ENCODE peak calls at places on chromosomes 2 and 18, in eight cellular contexts. One of them, this sample, is unnamed.
A peak's percentile ranks its signal among the peaks of the same experiment; 100 is the strongest.

GRCh38 chr2:212686285-212686895 is 147.8 kb upstream of the ERBB4 start:
- DNase-seq in cardiac fibroblast: peak; percentile 84
- DNase-seq in HS-5: peak; percentile 51
- DNase-seq in iris pigment epithelial cell: peak; percentile 65
- DNase-seq in naive thymus-derived CD4-positive, alpha-beta T cell: no peak
- DNase-seq in AG09319: no peak
- DNase-seq in mammary epithelial cell: peak; percentile 50
- DNase-seq in fibroblast of mammary gland: peak; percentile 73
- DNase-seq in this sample: no peak

GRCh38 chr2:40400336-40400953 is 51.4 kb downstream of the SLC8A1 start:
- DNase-seq in cardiac fibroblast: peak; percentile 44
- DNase-seq in HS-5: no peak
- DNase-seq in iris pigment epithelial cell: no peak
- DNase-seq in naive thymus-derived CD4-positive, alpha-beta T cell: no peak
- DNase-seq in AG09319: no peak
- DNase-seq in mammary epithelial cell: no peak
- DNase-seq in fibroblast of mammary gland: peak; percentile 44
- DNase-seq in this sample: no peak

GRCh38 chr2:134790487-134790886 is 47.9 kb upstream of the ACMSD start:
- DNase-seq in cardiac fibroblast: no peak
- DNase-seq in HS-5: no peak
- DNase-seq in iris pigment epithelial cell: no peak
- DNase-seq in naive thymus-derived CD4-positive, alpha-beta T cell: no peak
- DNase-seq in AG09319: no peak
- DNase-seq in mammary epithelial cell: no peak
- DNase-seq in fibroblast of mammary gland: no peak
- DNase-seq in this sample: no peak

GRCh38 chr2:70549064-70549710 is 4.4 kb downstream of the TGFA start:
- DNase-seq in cardiac fibroblast: no peak
- DNase-seq in HS-5: no peak
- DNase-seq in iris pigment epithelial cell: no peak
- DNase-seq in naive thymus-derived CD4-positive, alpha-beta T cell: no peak
- DNase-seq in AG09319: no peak
- DNase-seq in mammary epithelial cell: no peak
- DNase-seq in fibroblast of mammary gland: no peak
- DNase-seq in this sample: no peak

GRCh38 chr18:50724631-50725235 is 95.1 kb downstream of the MRO start:
- DNase-seq in cardiac fibroblast: no peak
- DNase-seq in HS-5: no peak
- DNase-seq in iris pigment epithelial cell: no peak
- DNase-seq in naive thymus-derived CD4-positive, alpha-beta T cell: no peak
- DNase-seq in AG09319: no peak
- DNase-seq in mammary epithelial cell: no peak
- DNase-seq in fibroblast of mammary gland: no peak
- DNase-seq in this sample: no peak

GRCh38 chr2:6073260-6074141 is 381.3 kb downstream of the SOX11 start:
- DNase-seq in cardiac fibroblast: no peak
- DNase-seq in HS-5: no peak
- DNase-seq in iris pigment epithelial cell: peak; percentile 60
- DNase-seq in naive thymus-derived CD4-positive, alpha-beta T cell: no peak
- DNase-seq in AG09319: no peak
- DNase-seq in mammary epithelial cell: no peak
- DNase-seq in fibroblast of mammary gland: no peak
- DNase-seq in this sample: peak; percentile 68

GRCh38 chr2:234686088-234686890 is 189.4 kb upstream of the ARL4C start:
- DNase-seq in cardiac fibroblast: peak; percentile 39
- DNase-seq in HS-5: no peak
- DNase-seq in iris pigment epithelial cell: peak; percentile 57
- DNase-seq in naive thymus-derived CD4-positive, alpha-beta T cell: no peak
- DNase-seq in AG09319: no peak
- DNase-seq in mammary epithelial cell: peak; percentile 55
- DNase-seq in fibroblast of mammary gland: no peak
- DNase-seq in this sample: peak; percentile 11

GRCh38 chr18:23259701-23260661 is 124.7 kb downstream of the CABLES1 start:
- DNase-seq in cardiac fibroblast: peak; percentile 83
- DNase-seq in HS-5: peak; percentile 37
- DNase-seq in iris pigment epithelial cell: peak; percentile 82
- DNase-seq in naive thymus-derived CD4-positive, alpha-beta T cell: no peak
- DNase-seq in AG09319: no peak
- DNase-seq in mammary epithelial cell: peak; percentile 46
- DNase-seq in fibroblast of mammary gland: peak; percentile 61
- DNase-seq in this sample: peak; percentile 84

GRCh38 chr2:126946323-126947089 is 47.8 kb downstream of the TEX51 start:
- DNase-seq in cardiac fibroblast: no peak
- DNase-seq in HS-5: no peak
- DNase-seq in iris pigment epithelial cell: no peak
- DNase-seq in naive thymus-derived CD4-positive, alpha-beta T cell: no peak
- DNase-seq in AG09319: no peak
- DNase-seq in mammary epithelial cell: no peak
- DNase-seq in fibroblast of mammary gland: peak; percentile 14
- DNase-seq in this sample: no peak

GRCh38 chr2:144523606-144524131 is 3.8 kb upstream of the ZEB2 start:
- DNase-seq in cardiac fibroblast: no peak
- DNase-seq in HS-5: no peak
- DNase-seq in iris pigment epithelial cell: no peak
- DNase-seq in naive thymus-derived CD4-positive, alpha-beta T cell: no peak
- DNase-seq in AG09319: no peak
- DNase-seq in mammary epithelial cell: no peak
- DNase-seq in fibroblast of mammary gland: no peak
- DNase-seq in this sample: no peak

GRCh38 chr2:240146591-240147278 is 6.3 kb upstream of the OTOS start:
- DNase-seq in cardiac fibroblast: no peak
- DNase-seq in HS-5: no peak
- DNase-seq in iris pigment epithelial cell: no peak
- DNase-seq in naive thymus-derived CD4-positive, alpha-beta T cell: no peak
- DNase-seq in AG09319: no peak
- DNase-seq in mammary epithelial cell: no peak
- DNase-seq in fibroblast of mammary gland: no peak
- DNase-seq in this sample: no peak

GRCh38 chr18:76679877-76680276 is 142.5 kb upstream of the ZNF236 start:
- DNase-seq in cardiac fibroblast: no peak
- DNase-seq in HS-5: no peak
- DNase-seq in iris pigment epithelial cell: no peak
- DNase-seq in naive thymus-derived CD4-positive, alpha-beta T cell: no peak
- DNase-seq in AG09319: no peak
- DNase-seq in mammary epithelial cell: no peak
- DNase-seq in fibroblast of mammary gland: no peak
- DNase-seq in this sample: no peak

GRCh38 chr2:118150294-118150693 is 62.0 kb downstream of the INSIG2 start:
- DNase-seq in cardiac fibroblast: no peak
- DNase-seq in HS-5: no peak
- DNase-seq in iris pigment epithelial cell: no peak
- DNase-seq in naive thymus-derived CD4-positive, alpha-beta T cell: no peak
- DNase-seq in AG09319: no peak
- DNase-seq in mammary epithelial cell: no peak
- DNase-seq in fibroblast of mammary gland: no peak
- DNase-seq in this sample: no peak

GRCh38 chr2:63654959-63655358 is 66.2 kb downstream of the MDH1 start:
- DNase-seq in cardiac fibroblast: peak; percentile 63
- DNase-seq in HS-5: no peak
- DNase-seq in iris pigment epithelial cell: peak; percentile 53
- DNase-seq in naive thymus-derived CD4-positive, alpha-beta T cell: no peak
- DNase-seq in AG09319: no peak
- DNase-seq in mammary epithelial cell: peak; percentile 47
- DNase-seq in fibroblast of mammary gland: peak; percentile 79
- DNase-seq in this sample: no peak

GRCh38 chr2:191566347-191566746 is 111.6 kb upstream of the NABP1 start:
- DNase-seq in cardiac fibroblast: peak; percentile 75
- DNase-seq in HS-5: no peak
- DNase-seq in iris pigment epithelial cell: peak; percentile 52
- DNase-seq in naive thymus-derived CD4-positive, alpha-beta T cell: peak; percentile 31
- DNase-seq in AG09319: no peak
- DNase-seq in mammary epithelial cell: peak; percentile 38
- DNase-seq in fibroblast of mammary gland: peak; percentile 64
- DNase-seq in this sample: peak; percentile 51

GRCh38 chr18:23842305-23842704 is 153.1 kb downstream of the LAMA3 start:
- DNase-seq in cardiac fibroblast: no peak
- DNase-seq in HS-5: no peak
- DNase-seq in iris pigment epithelial cell: no peak
- DNase-seq in naive thymus-derived CD4-positive, alpha-beta T cell: no peak
- DNase-seq in AG09319: no peak
- DNase-seq in mammary epithelial cell: no peak
- DNase-seq in fibroblast of mammary gland: no peak
- DNase-seq in this sample: no peak

GRCh38 chr2:28545590-28546195 is 49.8 kb downstream of the PLB1 start:
- DNase-seq in cardiac fibroblast: no peak
- DNase-seq in HS-5: no peak
- DNase-seq in iris pigment epithelial cell: no peak
- DNase-seq in naive thymus-derived CD4-positive, alpha-beta T cell: no peak
- DNase-seq in AG09319: no peak
- DNase-seq in mammary epithelial cell: peak; percentile 93
- DNase-seq in fibroblast of mammary gland: no peak
- DNase-seq in this sample: no peak

GRCh38 chr2:208638059-208638458 is 231.5 kb downstream of the PTH2R start:
- DNase-seq in cardiac fibroblast: no peak
- DNase-seq in HS-5: no peak
- DNase-seq in iris pigment epithelial cell: no peak
- DNase-seq in naive thymus-derived CD4-positive, alpha-beta T cell: no peak
- DNase-seq in AG09319: no peak
- DNase-seq in mammary epithelial cell: peak; percentile 12
- DNase-seq in fibroblast of mammary gland: no peak
- DNase-seq in this sample: no peak

GRCh38 chr18:5543854-5544389 is at the start of gene EPB41L3:
- DNase-seq in cardiac fibroblast: peak; percentile 30
- DNase-seq in HS-5: no peak
- DNase-seq in iris pigment epithelial cell: peak; percentile 5
- DNase-seq in naive thymus-derived CD4-positive, alpha-beta T cell: peak; percentile 18
- DNase-seq in AG09319: no peak
- DNase-seq in mammary epithelial cell: no peak
- DNase-seq in fibroblast of mammary gland: peak; percentile 16
- DNase-seq in this sample: peak; percentile 6

GRCh38 chr2:20148841-20149702 is 75.9 kb downstream of the SDC1 start:
- DNase-seq in cardiac fibroblast: peak; percentile 75
- DNase-seq in HS-5: peak; percentile 91
- DNase-seq in iris pigment epithelial cell: peak; percentile 99
- DNase-seq in naive thymus-derived CD4-positive, alpha-beta T cell: no peak
- DNase-seq in AG09319: peak; percentile 70
- DNase-seq in mammary epithelial cell: peak; percentile 57
- DNase-seq in fibroblast of mammary gland: peak; percentile 79
- DNase-seq in this sample: no peak

GRCh38 chr2:88760819-88761598 is 69.5 kb downstream of the RPIA start:
- DNase-seq in cardiac fibroblast: no peak
- DNase-seq in HS-5: no peak
- DNase-seq in iris pigment epithelial cell: no peak
- DNase-seq in naive thymus-derived CD4-positive, alpha-beta T cell: no peak
- DNase-seq in AG09319: no peak
- DNase-seq in mammary epithelial cell: no peak
- DNase-seq in fibroblast of mammary gland: no peak
- DNase-seq in this sample: no peak

GRCh38 chr2:205723174-205723573 is 40.9 kb downstream of the NRP2 start:
- DNase-seq in cardiac fibroblast: peak; percentile 53
- DNase-seq in HS-5: no peak
- DNase-seq in iris pigment epithelial cell: peak; percentile 66
- DNase-seq in naive thymus-derived CD4-positive, alpha-beta T cell: no peak
- DNase-seq in AG09319: no peak
- DNase-seq in mammary epithelial cell: no peak
- DNase-seq in fibroblast of mammary gland: peak; percentile 40
- DNase-seq in this sample: no peak

GRCh38 chr2:238162171-238162515 is 3.4 kb downstream of the ERFE start:
- DNase-seq in cardiac fibroblast: no peak
- DNase-seq in HS-5: no peak
- DNase-seq in iris pigment epithelial cell: no peak
- DNase-seq in naive thymus-derived CD4-positive, alpha-beta T cell: no peak
- DNase-seq in AG09319: no peak
- DNase-seq in mammary epithelial cell: no peak
- DNase-seq in fibroblast of mammary gland: no peak
- DNase-seq in this sample: no peak

GRCh38 chr18:31070206-31070605 is 27.7 kb upstream of the DSC3 start:
- DNase-seq in cardiac fibroblast: no peak
- DNase-seq in HS-5: peak; percentile 1
- DNase-seq in iris pigment epithelial cell: peak; percentile 11
- DNase-seq in naive thymus-derived CD4-positive, alpha-beta T cell: no peak
- DNase-seq in AG09319: no peak
- DNase-seq in mammary epithelial cell: peak; percentile 30
- DNase-seq in fibroblast of mammary gland: no peak
- DNase-seq in this sample: no peak

This sample was measured in NCI-H2029 treated with DMSO at 0.1 percent for 48 hours.